ENCODE peak calls at places on chromosome 22, in four cellular contexts. F is suprapubic skin; A is stimulated activated CD4-positive, alpha-beta T cell treated with anti-CD3 and anti-CD28 coated beads, Interleukin-1b, Interleukin-23, amount 100 ng/mL, for 1 hour; C is GM12864. L is an unnamed sample.
A peak's percentile ranks its signal among the peaks of the same experiment; 100 is the strongest.

GRCh38 chr22:48872271-48873260 is 955.1 kb downstream of the BRD1 start:
- DNase-seq in F (peak; percentile 53), A (no peak), C (no peak), L (no peak)

GRCh38 chr22:38317995-38318715 is 922 bp upstream of the CSNK1E start:
- DNase-seq in C (no peak), F (no peak), A (no peak), L (peak; percentile 85)

GRCh38 chr22:30806391-30806861 is 111.8 kb downstream of the OSBP2 start:
- DNase-seq in F (no peak), C (no peak), A (no peak), L (no peak)

GRCh38 chr22:43891360-43892182 is at the start of gene PNPLA5:
- DNase-seq in C (no peak), F (no peak), A (no peak), L (no peak)

GRCh38 chr22:45957826-45958225 is 19.1 kb downstream of the WNT7B start:
- DNase-seq in F (no peak), A (no peak), C (no peak), L (no peak)

GRCh38 chr22:41478891-41479521 is 10.1 kb downstream of the ACO2 start:
- DNase-seq in A (no peak), F (no peak), C (no peak), L (no peak)

GRCh38 chr22:46763051-46763705 is 728 bp downstream of the TBC1D22A start:
- DNase-seq in F (no peak), A (no peak), C (peak; percentile 83), L (peak; percentile 79)

GRCh38 chr22:47782461-47783075 is 1020.1 kb downstream of the TBC1D22A start:
- DNase-seq in F (no peak), A (no peak), C (no peak), L (no peak)

GRCh38 chr22:21865041-21865440 is 2.4 kb downstream of the MAPK1 start:
- DNase-seq in A (no peak), C (no peak), F (no peak), L (no peak)